ENCODE peak calls at places on chromosomes 4 and X, in nine cellular contexts. K, B, G, R, Q, F, T, U and C are unnamed samples.

GRCh38 chr4:125620066-125620850 is 305.5 kb downstream of the FAT4 start:
- DNase-seq in G (no peak), T (no peak), R (no peak), F (no peak), U (no peak), Q (no peak), B (no peak), K (peak), C (no peak)

GRCh38 chr4:64538219-64538618 is 129.0 kb upstream of the TECRL start:
- DNase-seq in Q (no peak), K (no peak), B (no peak), G (no peak), U (no peak), R (no peak), T (no peak), F (no peak), C (no peak)

GRCh38 chrX:130378008-130378669 is 7.3 kb downstream of the GPR119 start:
- DNase-seq in T (no peak), B (no peak), R (no peak), F (no peak), Q (no peak), K (peak), G (no peak), U (no peak), C (no peak)

GRCh38 chr4:8328456-8328855 is 58.9 kb downstream of the HTRA3 start:
- DNase-seq in U (no peak), G (no peak), Q (no peak), R (no peak), K (no peak), B (no peak), T (no peak), F (no peak), C (no peak)

GRCh38 chrX:136856050-136856449 is 24.5 kb downstream of the RBMX start:
- DNase-seq in G (no peak), B (no peak), K (no peak), F (no peak), R (no peak), U (no peak), T (no peak), Q (no peak), C (no peak)

GRCh38 chr4:109419679-109420078 is 13.9 kb upstream of the SEC24B start:
- DNase-seq in Q (no peak), U (no peak), G (no peak), B (no peak), R (no peak), K (no peak), T (no peak), F (no peak), C (no peak)

GRCh38 chrX:38045697-38046096 is 39.3 kb downstream of the SYTL5 start:
- DNase-seq in T (no peak), U (no peak), G (no peak), K (peak), R (no peak), B (no peak), Q (no peak), F (no peak), C (no peak)

GRCh38 chr4:125735107-125735506 is 420.4 kb downstream of the FAT4 start:
- DNase-seq in G (no peak), R (peak), U (no peak), F (no peak), Q (no peak), K (peak), B (no peak), T (peak), C (peak)

GRCh38 chrX:67207912-67208311 is 335.9 kb upstream of the AR start:
- DNase-seq in G (no peak), F (peak), R (no peak), K (no peak), B (no peak), Q (no peak), T (no peak), U (no peak), C (no peak)

GRCh38 chr4:137949746-137950145 is 292.4 kb downstream of the SLC7A11 start:
- DNase-seq in T (no peak), F (no peak), U (no peak), G (no peak), R (no peak), B (no peak), K (peak), Q (no peak), C (no peak)

GRCh38 chr4:27024807-27025206 is 164.2 kb downstream of the STIM2 start:
- DNase-seq in T (no peak), R (no peak), B (no peak), U (no peak), K (no peak), F (no peak), G (no peak), Q (no peak), C (no peak)

GRCh38 chrX:151852294-151852693 is 60.4 kb upstream of the MAGEA4 start:
- DNase-seq in R (no peak), F (no peak), Q (no peak), G (no peak), T (no peak), B (no peak), U (no peak), K (no peak), C (no peak)

GRCh38 chrX:31540313-31540712 is 468.5 kb upstream of the FTHL17 start:
- DNase-seq in G (no peak), K (peak), T (no peak), B (no peak), F (no peak), Q (no peak), R (no peak), U (peak), C (no peak)